ENCODE peak calls at places on chromosomes 7 and 10, in nine cellular contexts. E is left lung, Z is GM20000, I is coronary artery, W is thoracic aorta, N is spleen, F is stomach, C is GM10248, T is suprapubic skin. L is an unnamed sample.
A peak's percentile ranks its signal among the peaks of the same experiment; 100 is the strongest.

GRCh38 chr10:100490531-100490930 is 27.7 kb downstream of the WNT8B start:
- DNase-seq in E (no peak), Z (no peak), I (no peak), W (no peak), N (no peak), F (no peak), C (no peak), T (no peak), L (no peak)

GRCh38 chr7:40763319-40764287 is 628.8 kb downstream of the SUGCT start:
- DNase-seq in E (no peak), Z (no peak), I (no peak), W (no peak), N (no peak), F (no peak), C (no peak), T (no peak), L (no peak)

GRCh38 chr10:129509155-129509554 is 42.1 kb downstream of the MGMT start:
- DNase-seq in E (no peak), Z (no peak), I (peak; percentile 33), W (no peak), N (no peak), F (no peak), C (no peak), T (no peak), L (no peak)

GRCh38 chr10:114399576-114399975 is 4.7 kb downstream of the AFAP1L2 start:
- DNase-seq in E (no peak), Z (no peak), I (peak; percentile 3), W (no peak), N (no peak), F (no peak), C (no peak), T (no peak), L (no peak)

GRCh38 chr7:31307941-31308340 is 32.6 kb downstream of the NEUROD6 start:
- DNase-seq in E (no peak), Z (no peak), I (no peak), W (no peak), N (no peak), F (no peak), C (no peak), T (no peak), L (no peak)

GRCh38 chr7:49137978-49138377 is 213.6 kb downstream of the CDC14C start:
- DNase-seq in E (no peak), Z (no peak), I (no peak), W (no peak), N (no peak), F (no peak), C (no peak), T (no peak), L (no peak)

GRCh38 chr10:74047304-74047703 is 49.4 kb downstream of the VCL start:
- DNase-seq in E (no peak), Z (no peak), I (no peak), W (no peak), N (no peak), F (no peak), C (no peak), T (no peak), L (no peak)

GRCh38 chr10:44415121-44415520 is 30.2 kb upstream of the CXCL12 start:
- DNase-seq in E (no peak), Z (no peak), I (no peak), W (no peak), N (no peak), F (no peak), C (no peak), T (no peak), L (no peak)

GRCh38 chr7:56053379-56053778 is 1.8 kb downstream of the CCT6A start:
- DNase-seq in E (no peak), Z (no peak), I (no peak), W (no peak), N (peak; percentile 9), F (no peak), C (no peak), T (no peak), L (no peak)

GRCh38 chr7:92831716-92832622 is 4.4 kb downstream of the CDK6 start:
- DNase-seq in E (no peak), Z (no peak), I (no peak), W (no peak), N (no peak), F (no peak), C (no peak), T (no peak), L (no peak)

GRCh38 chr10:103493362-103493871 is at the start of gene NEURL1:
- DNase-seq in E (no peak), Z (peak; percentile 44), I (no peak), W (no peak), N (peak; percentile 72), F (no peak), C (no peak), T (no peak), L (no peak)

GRCh38 chr10:109866168-109866994 is 56.9 kb downstream of the XPNPEP1 start:
- DNase-seq in E (no peak), Z (no peak), I (no peak), W (no peak), N (no peak), F (no peak), C (no peak), T (no peak), L (no peak)

DNA sequence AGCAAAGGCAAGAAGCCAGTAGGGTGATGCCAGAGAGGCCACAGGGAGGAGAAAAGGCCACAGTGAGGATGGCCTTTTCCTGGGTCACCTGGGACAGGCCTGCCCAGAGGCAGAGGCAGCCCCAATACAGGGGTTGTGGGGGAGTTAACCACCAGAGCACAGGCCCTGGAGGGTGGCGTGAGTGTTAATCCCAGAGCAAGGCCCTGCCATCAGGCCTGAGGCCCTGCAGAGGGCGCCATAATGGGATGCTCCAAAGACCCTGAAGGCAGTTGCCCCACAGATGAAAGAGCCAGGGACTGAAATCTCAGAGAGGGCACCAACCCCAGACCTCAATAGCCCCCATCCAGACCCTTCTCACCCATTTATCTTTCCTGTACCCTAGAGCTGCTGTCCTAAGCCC is 23.9 kb downstream of the SLC13A4 start:
- DNase-seq in E (no peak), Z (no peak), I (no peak), W (no peak), N (no peak), F (no peak), C (no peak), T (no peak), L (no peak)
- TF ChIP-seq CTCF in E (no peak), Z (no peak), I (no peak), W (no peak), N (no peak), F (no peak), C (peak; percentile 25), T (peak; percentile 6), L (peak; percentile 14)

DNA sequence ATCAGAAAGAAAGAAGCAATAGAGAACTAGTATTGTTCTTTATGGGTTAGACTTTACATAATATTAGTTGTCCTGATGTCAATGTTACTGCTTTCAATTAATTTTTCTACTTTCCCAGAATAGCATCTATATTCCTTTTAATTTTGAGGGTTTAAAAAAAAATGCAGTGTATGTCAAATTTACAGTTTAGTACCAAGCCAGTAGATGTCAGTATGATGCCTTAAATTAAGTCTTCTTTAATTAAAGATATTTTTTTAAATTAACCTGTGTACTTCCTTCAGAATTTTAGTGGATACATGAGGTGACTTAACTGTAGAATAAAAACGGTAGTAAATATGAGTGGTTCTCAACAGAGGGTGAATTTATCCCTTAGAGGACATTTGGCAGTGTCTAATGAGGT is 35.2 kb upstream of the STOX1 start:
- DNase-seq in E (no peak), Z (no peak), I (no peak), W (no peak), N (no peak), F (no peak), C (no peak), T (no peak), L (no peak)
- TF ChIP-seq CTCF in E (no peak), Z (no peak), I (no peak), W (no peak), N (no peak), F (no peak), C (no peak), T (no peak), L (no peak)

GRCh38 chr7:1441615-1442354 is 17.5 kb downstream of the MICALL2 start:
- DNase-seq in E (no peak), Z (no peak), I (no peak), W (no peak), N (no peak), F (no peak), C (no peak), T (no peak), L (no peak)
- TF ChIP-seq CTCF in E (no peak), Z (no peak), I (no peak), W (no peak), N (no peak), F (no peak), C (no peak), T (no peak), L (no peak)

DNA sequence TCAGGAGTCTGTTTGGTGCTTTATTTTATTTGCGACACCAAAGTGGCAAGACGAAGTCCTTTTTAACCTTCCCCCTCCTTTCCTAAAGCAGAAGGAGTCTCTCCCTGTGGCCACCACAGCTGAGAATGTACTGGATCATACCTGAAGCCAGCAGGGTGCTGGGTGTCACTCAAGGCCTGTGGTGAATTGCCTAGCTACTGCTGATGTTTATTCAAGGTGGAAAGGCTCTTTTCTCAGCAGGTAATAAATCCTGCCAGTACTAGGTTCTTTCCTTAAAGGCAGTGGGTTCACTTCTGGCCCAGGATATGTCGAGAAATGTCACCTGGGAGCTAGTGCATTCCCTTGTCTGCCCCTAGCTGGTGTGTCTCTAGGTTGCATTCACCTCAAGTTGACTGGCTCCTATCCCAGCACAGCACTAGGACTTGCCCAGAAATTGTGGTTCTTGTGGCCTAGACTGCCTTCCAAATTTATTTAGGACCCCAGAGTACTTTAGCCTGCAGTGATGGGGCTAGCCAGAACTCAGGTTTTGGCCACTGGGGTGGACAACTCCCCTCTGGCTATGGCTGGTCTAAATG is 60.8 kb upstream of the FAM3C start:
- DNase-seq in E (no peak), Z (no peak), I (no peak), W (no peak), N (no peak), F (no peak), C (no peak), T (no peak), L (no peak)
- TF ChIP-seq CTCF in E (no peak), Z (no peak), I (no peak), W (no peak), N (no peak), F (no peak), C (no peak), T (no peak), L (no peak)